ENCODE peak calls at places on chromosomes 7 and 10, in ten cellular contexts. Y is Peyer's patch, K is tibial artery, C is adrenal gland, M is colonic mucosa, J is HCT116, Q is MM.1S, S is ascending aorta, H is left ventricle myocardium inferior, U is heart right ventricle. R is an unnamed sample. For H3K4me1, the result is how much of the 10 kb centered on the place peaks cover.

GRCh38 chr10:59079386-59080226 is 96.8 kb upstream of the PHYHIPL start:
- DNase-seq in Q (no peak), M (no peak), U (no peak), S (no peak), Y (no peak), H (no peak), C (peak), K (no peak), J (peak), R (peak)

GRCh38 chr10:121696854-121697253 is 98.6 kb upstream of the FGFR2 start:
- DNase-seq in K (peak), Y (no peak), M (peak), Q (peak), H (no peak), S (no peak), C (peak), U (no peak), J (peak), R (no peak)

GRCh38 chr7:105808703-105809590 is 67.5 kb downstream of the ATXN7L1 start:
- DNase-seq in U (no peak), K (peak), Q (peak), C (peak), S (no peak), H (no peak), Y (peak), M (peak), J (no peak), R (no peak)

GRCh38 chr10:29344073-29344820 is 55.4 kb downstream of the LYZL1 start:
- DNase-seq in K (no peak), Q (no peak), S (no peak), J (no peak), Y (no peak), M (no peak), H (no peak), U (no peak), C (peak), R (no peak)

GRCh38 chr7:150399421-150399820 is 20.3 kb downstream of the ZNF775 start:
- DNase-seq in Y (no peak), Q (no peak), H (no peak), M (no peak), C (no peak), U (no peak), K (no peak), S (peak), J (no peak), R (no peak)

GRCh38 chr7:70571403-70571911 is 560.5 kb upstream of the GALNT17 start:
- DNase-seq in S (no peak), Q (no peak), J (no peak), Y (no peak), U (no peak), M (peak), K (no peak), C (no peak), H (no peak), R (peak)

GRCh38 chr7:100543586-100543985 is 4.6 kb downstream of the AGFG2 start:
- DNase-seq in J (no peak), Q (no peak), C (no peak), M (no peak), U (no peak), Y (no peak), K (no peak), S (no peak), H (no peak), R (no peak)

GRCh38 chr10:24952146-24952700 is at the start of gene PRTFDC1:
- DNase-seq in K (peak), Q (no peak), H (peak), J (no peak), Y (peak), M (peak), C (peak), U (peak), S (no peak), R (peak)

GRCh38 chr7:66413379-66414114 is 208.4 kb downstream of the TPST1 start:
- DNase-seq in M (peak), S (peak), K (peak), Y (peak), Q (no peak), H (peak), J (no peak), U (peak), C (peak), R (peak)

GRCh38 chr10:7388602-7389001 is 22.2 kb downstream of the SFMBT2 start:
- DNase-seq in Q (no peak), S (no peak), Y (peak), U (no peak), C (no peak), M (no peak), J (no peak), H (no peak), K (no peak), R (no peak)
- H3K4me1 ChIP-seq in Q (under half), S (under half), Y (under half), U (under half), C (under half), M (under half), J (under half), H (under half), K (under half), R (under half)

GRCh38 chr7:81715984-81716588 is 53.8 kb downstream of the HGF start:
- DNase-seq in H (no peak), S (no peak), Q (peak), M (no peak), K (no peak), U (no peak), Y (no peak), C (no peak), J (peak), R (peak)
- TF ChIP-seq CTCF in H (peak), S (peak), Q (peak), M (no peak), K (peak), U (no peak), Y (no peak), C (peak), J (peak), R (peak)

DNA sequence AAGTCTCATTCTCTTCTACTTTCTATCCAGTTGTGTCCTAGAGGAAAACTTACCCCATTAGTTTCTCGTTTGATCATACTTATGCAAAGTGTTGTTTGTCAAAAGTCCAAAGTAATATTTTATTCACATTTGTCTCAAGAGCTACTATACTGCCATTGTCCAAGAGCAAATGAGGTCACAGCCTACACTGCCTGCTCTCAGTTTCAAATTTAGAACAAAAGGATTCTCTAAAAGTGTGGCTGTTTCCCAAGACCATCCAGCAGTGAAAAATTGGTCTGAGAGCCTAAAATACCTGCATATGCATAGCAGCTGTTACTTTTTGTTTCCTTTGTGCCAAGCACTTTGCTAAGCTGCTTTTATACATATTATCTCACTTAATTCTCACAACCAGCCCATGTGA is 439.5 kb upstream of the NFE2L3 start:
- DNase-seq in Q (no peak), S (no peak), J (no peak), Y (no peak), C (no peak), K (no peak), U (no peak), H (no peak), M (no peak), R (no peak)
- H3K4me1 ChIP-seq in Q (under half), S (under half), J (under half), Y (under half), C (under half), K (half or more), U (under half), H (under half), M (under half), R (under half)

DNA sequence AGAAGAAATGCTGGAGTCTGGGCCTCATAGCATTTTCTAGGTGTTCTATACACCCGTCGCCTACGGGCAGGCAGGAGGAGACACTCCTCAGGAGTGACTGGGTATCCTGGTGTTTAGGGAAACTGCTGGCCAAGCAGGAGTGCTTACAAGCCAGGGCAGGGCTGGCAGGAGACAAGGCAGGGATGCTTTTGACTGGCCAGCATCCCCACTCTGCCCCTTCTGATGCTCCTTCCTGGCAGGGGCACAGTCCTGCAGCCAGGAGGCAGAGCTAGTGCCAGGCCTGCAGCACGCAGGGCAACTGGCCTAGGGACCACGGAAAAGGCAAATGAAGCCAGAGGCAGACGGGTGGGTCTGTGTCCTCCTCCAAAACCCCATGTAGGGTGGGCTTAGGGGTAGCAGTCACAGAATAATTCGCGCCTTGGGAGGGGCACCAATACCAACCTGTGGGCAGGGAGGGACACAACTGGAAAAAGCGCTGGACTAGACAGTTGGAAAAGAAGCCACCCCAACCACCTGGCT is 4.9 kb downstream of the IMPDH1 start:
- DNase-seq in H (no peak), U (no peak), Y (no peak), M (peak), C (no peak), J (no peak), Q (peak), S (no peak), K (no peak), R (no peak)
- TF ChIP-seq CTCF in H (peak), U (no peak), Y (no peak), M (peak), C (no peak), J (peak), Q (peak), S (no peak), K (no peak), R (peak)

DNA sequence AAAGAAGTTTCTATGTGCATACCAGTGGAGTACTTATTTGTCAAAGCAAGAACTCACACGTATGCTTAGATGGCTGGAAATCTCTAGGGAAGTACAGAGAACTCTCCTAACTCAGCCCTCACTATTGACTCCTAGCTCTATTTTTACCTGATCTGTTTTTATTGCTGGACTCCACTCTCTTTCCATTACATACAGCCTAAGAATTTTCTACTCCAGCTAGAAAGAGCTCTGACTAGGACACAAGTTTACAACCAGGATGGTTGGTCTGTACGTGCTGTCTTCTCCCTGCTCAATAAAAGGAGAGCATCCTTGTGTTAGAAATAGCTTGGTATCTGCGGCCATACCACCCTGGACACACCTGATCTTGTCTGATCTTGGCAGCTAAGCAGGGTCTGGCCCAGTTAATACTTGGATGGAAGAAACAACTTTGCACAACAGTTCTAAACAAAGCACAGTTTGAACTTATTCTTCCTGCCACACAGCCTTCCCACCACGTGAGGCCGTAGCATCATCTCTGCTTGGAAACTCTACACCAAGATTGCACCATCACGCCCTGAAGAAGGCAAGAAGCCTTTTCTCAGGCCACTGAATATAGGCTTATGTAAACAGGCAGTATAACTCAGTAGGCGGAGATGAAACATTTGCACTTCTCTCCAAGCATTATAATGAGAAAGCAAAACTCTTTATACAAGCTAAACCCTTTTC is 50.7 kb downstream of the KCNMA1 start:
- DNase-seq in U (no peak), S (peak), M (peak), C (no peak), Q (no peak), J (no peak), H (no peak), Y (no peak), K (peak), R (peak)
- H3K4me1 ChIP-seq in U (under half), S (half or more), M (under half), C (under half), Q (under half), J (under half), H (under half), Y (under half), K (half or more), R (under half)

GRCh38 chr7:155533827-155534690 is 12.3 kb downstream of the CNPY1 start:
- DNase-seq in Y (no peak), S (no peak), M (no peak), C (no peak), Q (no peak), U (no peak), J (no peak), K (no peak), H (no peak), R (peak)
- TF ChIP-seq CTCF in Y (no peak), S (no peak), M (peak), C (peak), Q (peak), U (no peak), J (peak), K (no peak), H (peak), R (peak)

GRCh38 chr10:71765907-71766716 is 7.2 kb downstream of the VSIR start:
- DNase-seq in M (no peak), Y (no peak), Q (no peak), H (no peak), K (no peak), U (peak), J (no peak), C (no peak), S (no peak), R (no peak)
- H3K4me1 ChIP-seq in M (under half), Y (under half), Q (under half), H (half or more), K (half or more), U (half or more), J (half or more), C (under half), S (half or more), R (under half)